ENCODE peak calls at places on chromosomes 7 and 10, in nine cellular contexts. M is HCT116, B is transverse colon, H is SK-N-SH, O is K562, T is stomach, R is breast epithelium, G is endothelial cell of umbilical vein, N is H1. U is an unnamed sample.

GRCh38 chr7:156578978-156579430 is 61.6 kb upstream of the RNF32 start:
- DNase-seq in N (no peak), R (no peak), O (no peak), T (no peak), M (no peak), G (no peak), B (no peak), H (no peak), U (no peak)

GRCh38 chr10:119301397-119301796 is 94.0 kb downstream of the GRK5 start:
- DNase-seq in T (no peak), N (no peak), G (peak; percentile 65), H (no peak), R (no peak), O (no peak), M (no peak), B (peak; percentile 40), U (no peak)

GRCh38 chr10:4242561-4243035 is 457.6 kb upstream of the KLF6 start:
- DNase-seq in M (peak; percentile 52), O (no peak), B (no peak), R (no peak), T (no peak), N (no peak), H (no peak), G (peak; percentile 89), U (no peak)

GRCh38 chr10:89805599-89806013 is 104.2 kb downstream of the KIF20B start:
- DNase-seq in R (no peak), N (no peak), H (no peak), B (no peak), G (no peak), T (no peak), M (no peak), O (no peak), U (no peak)

GRCh38 chr7:100674441-100675407 is 1.2 kb downstream of the GNB2 start:
- DNase-seq in M (no peak), H (peak; percentile 68), N (no peak), B (peak; percentile 49), G (peak; percentile 42), T (no peak), R (no peak), O (no peak), U (no peak)

GRCh38 chr10:125548878-125549277 is 134.1 kb downstream of the TEX36 start:
- DNase-seq in G (no peak), B (no peak), N (no peak), O (no peak), R (no peak), T (no peak), H (no peak), M (no peak), U (no peak)

GRCh38 chr7:45973725-45974532 is 52.9 kb upstream of the IGFBP3 start:
- DNase-seq in M (no peak), R (no peak), T (no peak), O (no peak), B (no peak), N (no peak), G (no peak), H (no peak), U (peak; percentile 74)

GRCh38 chr7:84058311-84059076 is 136.1 kb downstream of the SEMA3A start:
- DNase-seq in M (no peak), N (no peak), G (peak; percentile 44), R (no peak), B (no peak), O (no peak), T (no peak), H (no peak), U (no peak)

GRCh38 chr10:48470893-48471805 is 133.7 kb downstream of the ARHGAP22 start:
- DNase-seq in R (no peak), O (peak; percentile 74), T (peak; percentile 11), M (no peak), H (no peak), B (no peak), G (peak; percentile 9), N (no peak), U (no peak)

GRCh38 chr7:909358-910329 is 33.3 kb downstream of the GET4 start:
- DNase-seq in O (no peak), R (no peak), T (peak; percentile 52), N (no peak), M (no peak), H (peak; percentile 82), G (no peak), B (peak; percentile 75), U (no peak)

GRCh38 chr7:127177156-127177555 is 75.6 kb downstream of the GRM8 start:
- DNase-seq in R (no peak), O (no peak), T (no peak), M (no peak), N (no peak), G (no peak), B (no peak), H (no peak), U (no peak)

GRCh38 chr7:117249696-117250095 is 73.2 kb downstream of the WNT2 start:
- DNase-seq in R (no peak), O (no peak), G (no peak), M (no peak), N (no peak), B (no peak), H (no peak), T (no peak), U (no peak)

GRCh38 chr10:117454502-117454901 is 79.3 kb upstream of the PDZD8 start:
- DNase-seq in O (no peak), B (no peak), G (peak; percentile 32), R (no peak), M (no peak), H (no peak), N (no peak), T (no peak), U (no peak)
- TF ChIP-seq POLR2AphosphoS5 in O (no peak), B (no peak), G (no peak), R (no peak), M (no peak), H (no peak), N (no peak), T (no peak), U (no peak)

GRCh38 chr10:44973323-44974081 is 5.1 kb downstream of the DEPP1 start:
- DNase-seq in N (no peak), T (no peak), O (no peak), B (no peak), G (peak; percentile 59), R (no peak), H (no peak), M (no peak), U (no peak)

GRCh38 chr10:44974082-44974627 is 4.5 kb downstream of the DEPP1 start:
- DNase-seq in T (no peak), M (no peak), N (no peak), B (no peak), G (no peak), R (no peak), H (no peak), O (no peak), U (no peak)

GRCh38 chr10:44971935-44972792 is 6.4 kb downstream of the DEPP1 start:
- DNase-seq in O (no peak), M (no peak), R (no peak), B (no peak), N (no peak), T (no peak), H (no peak), G (peak; percentile 36), U (no peak)

GRCh38 chr10:44971419-44971818 is 7.2 kb downstream of the DEPP1 start:
- DNase-seq in O (no peak), R (no peak), M (no peak), T (no peak), N (no peak), G (no peak), B (no peak), H (no peak), U (no peak)

GRCh38 chr10:44972874-44973306 is 5.7 kb downstream of the DEPP1 start:
- DNase-seq in T (no peak), M (no peak), B (no peak), O (no peak), G (peak; percentile 50), H (no peak), R (no peak), N (no peak), U (no peak)
- H3K4me3 ChIP-seq in T (no peak overlapping the region), M (no peak overlapping the region), B (no peak overlapping the region), O (no peak overlapping the region), G (no peak overlapping the region), H (no peak overlapping the region), R (no peak overlapping the region), N (no peak overlapping the region), U (no peak overlapping the region)

DNA sequence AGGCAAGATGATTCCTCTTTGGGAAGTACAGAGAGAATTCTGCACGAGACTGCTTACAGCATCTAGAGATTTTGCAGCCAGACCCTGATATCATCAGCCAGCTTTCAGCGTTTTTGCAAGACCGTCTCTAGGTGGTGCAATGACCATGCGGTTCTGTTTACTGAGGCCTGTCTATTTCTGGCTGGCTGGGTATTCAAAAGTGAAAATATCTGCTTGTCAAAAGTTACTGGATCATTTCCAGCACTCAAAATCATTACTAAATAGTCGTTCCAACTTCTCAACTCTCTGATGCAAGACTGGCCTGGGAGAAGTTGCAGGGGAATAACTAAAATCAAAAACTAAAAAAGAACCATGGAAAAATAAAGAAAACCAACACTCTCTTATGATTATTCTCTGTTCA is 240.1 kb downstream of the ELMO1 start:
- DNase-seq in T (peak; percentile 40), M (peak; percentile 43), B (peak; percentile 54), R (peak; percentile 58), G (peak; percentile 73), N (no peak), H (peak; percentile 73), O (peak; percentile 38), U (no peak)
- TF ChIP-seq POLR2AphosphoS5 in T (peak; percentile 38), M (no peak), B (peak; percentile 33), R (no peak), G (no peak), N (no peak), H (no peak), O (no peak), U (no peak)

GRCh38 chr7:140675726-140676125 is 3.0 kb downstream of the ADCK2 start:
- DNase-seq in O (no peak), B (no peak), N (no peak), G (no peak), T (no peak), H (no peak), R (no peak), M (no peak), U (no peak)

GRCh38 chr7:140674356-140674800 is 1.6 kb downstream of the ADCK2 start:
- DNase-seq in T (peak; percentile 63), O (no peak), R (no peak), B (peak; percentile 42), G (no peak), H (no peak), M (no peak), N (no peak), U (no peak)

GRCh38 chr7:140674899-140675701 is 2.4 kb downstream of the ADCK2 start:
- DNase-seq in H (peak; percentile 79), O (peak; percentile 79), T (no peak), M (peak; percentile 27), G (peak; percentile 64), R (no peak), B (peak; percentile 7), N (no peak), U (no peak)

GRCh38 chr7:140677496-140677895 is 4.8 kb downstream of the ADCK2 start:
- DNase-seq in B (no peak), O (no peak), R (no peak), M (no peak), T (no peak), G (no peak), H (no peak), N (no peak), U (no peak)

DNA sequence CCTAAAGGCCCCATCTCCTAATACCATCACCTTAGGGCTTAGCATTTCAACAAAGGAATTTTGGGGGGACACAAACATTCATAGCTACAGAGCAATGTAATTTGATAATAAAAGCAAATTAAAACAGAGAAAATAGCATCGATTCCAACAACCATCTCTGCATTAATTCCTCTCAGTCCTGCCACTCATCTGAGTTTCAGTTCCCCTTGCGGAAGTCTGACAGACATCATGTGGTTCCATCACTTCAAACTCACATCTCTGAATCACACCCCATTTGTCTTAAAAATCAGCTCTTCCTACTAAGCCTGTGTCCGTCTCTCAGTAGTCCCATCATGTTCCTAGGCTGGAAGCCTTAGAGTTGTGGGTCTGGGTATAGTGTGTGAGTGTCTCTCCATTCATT is 3.6 kb downstream of the ADCK2 start:
- DNase-seq in M (no peak), R (no peak), G (no peak), H (no peak), B (no peak), T (no peak), O (no peak), N (no peak), U (no peak)
- H3K4me3 ChIP-seq in M (no peak overlapping the region), R (no peak overlapping the region), G (no peak overlapping the region), H (no peak overlapping the region), B (no peak overlapping the region), T (no peak overlapping the region), O (no peak overlapping the region), N (no peak overlapping the region), U (no peak overlapping the region)

U was measured in vagina.